ENCODE peak calls at places on chromosomes 12 and 14, in four cellular contexts. V is HepG2, S is K562, Z is GM12878. L is an unnamed sample.

GRCh38 chr12:131312793-131313545 is 359.3 kb downstream of the ADGRD1 start:
- DNase-seq in V (no peak), S (no peak), Z (no peak), L (no peak)

GRCh38 chr14:67575684-67576083 is 24.4 kb downstream of the PIGH start:
- DNase-seq in V (no peak), S (peak; percentile 16), Z (no peak), L (no peak)

GRCh38 chr14:57009585-57010515 is 199.6 kb upstream of the OTX2 start:
- DNase-seq in V (no peak), S (peak; percentile 75), Z (no peak), L (no peak)

GRCh38 chr12:46364777-46365580 is 7.6 kb downstream of the SLC38A2 start:
- DNase-seq in V (peak; percentile 78), S (no peak), Z (no peak), L (no peak)

GRCh38 chr12:57722716-57723629 is 15.6 kb downstream of the AGAP2 start:
- DNase-seq in V (no peak), S (no peak), Z (no peak), L (no peak)

GRCh38 chr12:23816394-23816851 is 133.0 kb downstream of the SOX5 start:
- DNase-seq in V (peak; percentile 12), S (no peak), Z (no peak), L (no peak)

GRCh38 chr12:6724409-6724797 is 557 bp downstream of the COPS7A start:
- DNase-seq in V (peak; percentile 20), S (no peak), Z (no peak), L (no peak)

GRCh38 chr12:49944046-49944445 is 6.5 kb upstream of the AQP2 start:
- DNase-seq in V (no peak), S (no peak), Z (no peak), L (no peak)

GRCh38 chr12:77299910-77300772 is 234.8 kb upstream of the E2F7 start:
- DNase-seq in V (no peak), S (no peak), Z (no peak), L (peak; percentile 4)

GRCh38 chr12:117732761-117733160 is 236.0 kb downstream of the KSR2 start:
- DNase-seq in V (no peak), S (no peak), Z (no peak), L (no peak)

GRCh38 chr14:105999361-106000028 is 473.1 kb downstream of the TMEM121 start:
- DNase-seq in V (peak; percentile 50), S (peak; percentile 26), Z (no peak), L (no peak)

GRCh38 chr12:26648584-26648983 is 184.4 kb downstream of the ITPR2 start:
- DNase-seq in V (no peak), S (no peak), Z (no peak), L (peak; percentile 56)

GRCh38 chr14:106372870-106373657 is 846.7 kb downstream of the TMEM121 start:
- DNase-seq in V (peak; percentile 42), S (peak; percentile 79), Z (no peak), L (peak; percentile 51)

GRCh38 chr14:28765907-28766504 is 581 bp upstream of the FOXG1 start:
- DNase-seq in V (no peak), S (peak; percentile 27), Z (no peak), L (no peak)

GRCh38 chr12:93456077-93456476 is 11.2 kb upstream of the MRPL42 start:
- DNase-seq in V (no peak), S (no peak), Z (no peak), L (no peak)

GRCh38 chr12:49121047-49121696 is 10.0 kb downstream of the TUBA1B start:
- DNase-seq in V (peak; percentile 79), S (peak; percentile 31), Z (no peak), L (peak; percentile 91)

GRCh38 chr12:78641837-78642423 is 222.6 kb upstream of the SYT1 start:
- DNase-seq in V (no peak), S (no peak), Z (no peak), L (peak; percentile 26)

GRCh38 chr12:110256780-110257431 is 24.1 kb upstream of the ATP2A2 start:
- DNase-seq in V (no peak), S (no peak), Z (no peak), L (peak; percentile 44)

GRCh38 chr12:56071648-56072047 is 8.3 kb upstream of the ERBB3 start:
- DNase-seq in V (peak; percentile 56), S (no peak), Z (no peak), L (no peak)

GRCh38 chr12:64296301-64296700 is 74.2 kb upstream of the KICS2 start:
- DNase-seq in V (no peak), S (no peak), Z (no peak), L (no peak)

GRCh38 chr12:109795023-109795422 is 38.2 kb downstream of the TRPV4 start:
- DNase-seq in V (no peak), S (no peak), Z (no peak), L (no peak)

GRCh38 chr14:23430016-23430732 is 5.3 kb downstream of the MYH7 start:
- DNase-seq in V (no peak), S (no peak), Z (no peak), L (no peak)

GRCh38 chr12:26787125-26787495 is 45.9 kb downstream of the ITPR2 start:
- DNase-seq in V (no peak), S (no peak), Z (no peak), L (no peak)

GRCh38 chr12:123532021-123532420 is 1.5 kb downstream of the RILPL1 start:
- DNase-seq in V (no peak), S (no peak), Z (peak; percentile 9), L (no peak)

GRCh38 chr14:68959035-68959434 is 20.1 kb downstream of the ACTN1 start:
- DNase-seq in V (no peak), S (no peak), Z (no peak), L (no peak)

GRCh38 chr14:50821471-50822464 is 9.2 kb downstream of the NIN start:
- DNase-seq in V (no peak), S (no peak), Z (peak; percentile 54), L (no peak)

GRCh38 chr14:103030741-103031565 is 26.4 kb downstream of the CDC42BPB start:
- DNase-seq in V (no peak), S (no peak), Z (no peak), L (no peak)

GRCh38 chr14:99655521-99655920 is 10.6 kb downstream of the HHIPL1 start:
- DNase-seq in V (no peak), S (no peak), Z (no peak), L (no peak)

GRCh38 chr14:96162265-96162664 is 42.4 kb upstream of the BDKRB2 start:
- DNase-seq in V (no peak), S (no peak), Z (no peak), L (no peak)

GRCh38 chr12:48985901-48986300 is 7.8 kb downstream of the WNT1 start:
- DNase-seq in V (no peak), S (no peak), Z (no peak), L (no peak)

GRCh38 chr14:20412876-20413784 is at the start of gene TEP1:
- DNase-seq in V (peak; percentile 62), S (peak; percentile 60), Z (no peak), L (peak; percentile 88)

GRCh38 chr14:20417250-20418186 is 4.2 kb upstream of the TEP1 start:
- DNase-seq in V (peak; percentile 65), S (no peak), Z (no peak), L (no peak)

GRCh38 chr14:20413785-20414117 is 450 bp upstream of the TEP1 start:
- DNase-seq in V (no peak), S (no peak), Z (no peak), L (no peak)

GRCh38 chr14:20418501-20418909 is 5.2 kb upstream of the TEP1 start:
- DNase-seq in V (peak; percentile 86), S (no peak), Z (no peak), L (no peak)

GRCh38 chr14:20415723-20416622 is 2.7 kb upstream of the TEP1 start:
- DNase-seq in V (peak; percentile 69), S (peak; percentile 28), Z (peak; percentile 49), L (peak; percentile 44)
- TF ChIP-seq POLR2AphosphoS2 in V (no peak), S (no peak), Z (no peak), L (no peak)

GRCh38 chr12:54404061-54405004 is 14.7 kb downstream of the ITGA5 start:
- DNase-seq in V (peak; percentile 40), S (peak; percentile 68), Z (no peak), L (peak; percentile 66)
- TF ChIP-seq KDM1A in V (no peak), S (no peak), Z (no peak), L (no peak)

DNA sequence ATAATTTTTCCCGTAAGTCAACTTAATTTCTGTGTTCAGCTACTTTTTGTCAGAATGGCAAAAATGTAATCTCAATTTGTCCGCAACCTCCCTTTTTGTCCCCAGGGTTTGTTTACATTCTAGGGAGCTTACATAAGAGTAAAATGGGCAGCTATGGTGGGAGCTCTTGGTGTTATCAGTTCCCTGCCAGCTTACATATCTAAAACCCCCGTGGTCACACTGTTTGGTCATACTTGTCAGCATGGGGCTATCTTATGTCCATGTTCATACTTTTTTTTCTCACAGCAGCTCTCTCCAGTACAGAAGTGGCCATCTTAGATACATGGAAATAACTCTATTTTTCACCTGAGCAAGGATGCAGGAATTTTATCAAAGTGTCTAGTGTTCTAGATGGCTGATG is 16.7 kb downstream of the SLCO1C1 start:
- DNase-seq in V (no peak), S (no peak), Z (no peak), L (no peak)
- TF ChIP-seq POLR2AphosphoS2 in V (no peak), S (no peak), Z (no peak), L (no peak)

DNA sequence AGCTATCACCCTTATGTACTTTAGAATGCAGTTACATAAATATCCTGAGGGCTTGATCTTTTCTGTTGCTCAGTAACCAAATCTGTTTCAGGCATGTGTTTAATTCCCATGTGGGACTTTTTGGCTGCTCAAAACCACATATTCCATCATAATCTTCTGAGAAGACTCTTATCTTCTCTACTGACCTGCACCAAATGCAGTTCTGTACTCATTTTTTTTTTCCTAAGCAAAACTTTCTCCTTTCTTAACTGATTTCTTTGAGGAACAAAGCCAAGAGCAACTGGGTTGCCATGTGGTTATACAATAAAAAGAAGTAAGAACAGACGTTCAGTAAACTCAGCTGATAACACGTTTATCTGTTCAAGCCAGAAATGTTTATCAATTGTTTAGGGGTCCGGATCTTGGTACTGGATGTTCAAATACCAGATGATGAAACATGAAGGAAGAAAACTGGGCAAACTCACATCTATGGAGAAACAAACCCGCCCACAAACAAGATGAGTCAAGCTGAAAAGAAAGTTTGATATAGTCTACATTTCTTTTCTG is 50.1 kb downstream of the TMEM132C start:
- DNase-seq in V (no peak), S (no peak), Z (no peak), L (no peak)
- TF ChIP-seq KDM1A in V (no peak), S (no peak), Z (no peak), L (no peak)

GRCh38 chr12:3139760-3140159 is 62.6 kb downstream of the TSPAN9 start:
- DNase-seq in V (no peak), S (no peak), Z (no peak), L (no peak)
- TF ChIP-seq POLR2AphosphoS2 in V (no peak), S (no peak), Z (no peak), L (no peak)

DNA sequence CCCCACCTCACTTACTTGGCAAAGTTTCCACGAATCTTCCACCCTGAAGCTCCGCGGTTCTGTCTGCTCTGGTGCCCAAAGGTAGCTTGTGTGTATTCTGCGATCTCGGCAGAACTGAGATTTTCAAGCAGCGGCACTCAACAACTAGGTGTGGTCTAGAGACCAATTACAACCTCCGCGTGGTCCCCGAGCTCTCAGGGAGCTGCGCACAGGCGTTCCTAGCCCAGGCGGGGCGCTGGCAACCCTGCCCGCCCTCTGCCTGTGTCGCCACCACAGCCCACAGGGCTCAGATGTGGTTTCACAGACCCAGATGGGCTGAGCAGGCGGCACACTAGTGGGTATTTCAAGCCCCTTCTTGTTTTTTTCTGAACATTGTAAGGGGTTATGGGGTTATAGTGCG is 1.5 kb upstream of the DIABLO start:
- DNase-seq in V (no peak), S (no peak), Z (no peak), L (no peak)
- TF ChIP-seq KDM1A in V (no peak), S (no peak), Z (no peak), L (no peak)